ENCODE peak calls at places on chromosomes 3 and 15, in four cellular contexts. One of them, this sample, is unnamed.
A peak's percentile ranks its signal among the peaks of the same experiment; 100 is the strongest.

GRCh38 chr3:137647179-137647578 is 116.9 kb upstream of the SOX14 start:
- DNase-seq in heart left ventricle: no peak
- DNase-seq in Peyer's patch: no peak
- DNase-seq in uterus: no peak
- DNase-seq in this sample: no peak

GRCh38 chr15:77026501-77027110 is 31.7 kb downstream of the PSTPIP1 start:
- DNase-seq in uterus: peak; percentile 6
- DNase-seq in heart left ventricle: peak; percentile 19
- DNase-seq in Peyer's patch: no peak
- DNase-seq in this sample: no peak

GRCh38 chr3:108319428-108320053 is 23.2 kb downstream of the HHLA2 start:
- DNase-seq in uterus: no peak
- DNase-seq in Peyer's patch: no peak
- DNase-seq in heart left ventricle: no peak
- DNase-seq in this sample: no peak

GRCh38 chr15:27955087-27955486 is 144.0 kb downstream of the OCA2 start:
- DNase-seq in heart left ventricle: no peak
- DNase-seq in Peyer's patch: no peak
- DNase-seq in uterus: no peak
- DNase-seq in this sample: no peak

GRCh38 chr3:130934442-130935089 is 40.7 kb downstream of the ATP2C1 start:
- DNase-seq in uterus: no peak
- DNase-seq in Peyer's patch: no peak
- DNase-seq in heart left ventricle: no peak
- DNase-seq in this sample: no peak

GRCh38 chr15:43317566-43318184 is 12.7 kb downstream of the LCMT2 start:
- DNase-seq in heart left ventricle: no peak
- DNase-seq in Peyer's patch: no peak
- DNase-seq in uterus: no peak
- DNase-seq in this sample: no peak

GRCh38 chr3:188978772-188979171 is 193.0 kb upstream of the TPRG1 start:
- DNase-seq in uterus: peak; percentile 83
- DNase-seq in Peyer's patch: no peak
- DNase-seq in heart left ventricle: peak; percentile 45
- DNase-seq in this sample: no peak

GRCh38 chr15:52980446-52980845 is 190.3 kb upstream of the ONECUT1 start:
- DNase-seq in uterus: no peak
- DNase-seq in heart left ventricle: no peak
- DNase-seq in Peyer's patch: no peak
- DNase-seq in this sample: no peak

GRCh38 chr3:72482589-72483249 is 365.5 kb downstream of the SHQ1 start:
- DNase-seq in heart left ventricle: peak; percentile 69
- DNase-seq in uterus: peak; percentile 90
- DNase-seq in Peyer's patch: peak; percentile 32
- DNase-seq in this sample: peak; percentile 59

GRCh38 chr3:13403213-13403817 is 16.8 kb downstream of the NUP210 start:
- DNase-seq in heart left ventricle: no peak
- DNase-seq in Peyer's patch: no peak
- DNase-seq in uterus: no peak
- DNase-seq in this sample: no peak

GRCh38 chr15:60208708-60209107 is 189.1 kb downstream of the ANXA2 start:
- DNase-seq in Peyer's patch: no peak
- DNase-seq in heart left ventricle: no peak
- DNase-seq in uterus: no peak
- DNase-seq in this sample: no peak

GRCh38 chr3:157081681-157082210 is 78.2 kb downstream of the CCNL1 start:
- DNase-seq in uterus: peak; percentile 90
- DNase-seq in heart left ventricle: peak; percentile 93
- DNase-seq in Peyer's patch: peak; percentile 92
- DNase-seq in this sample: peak; percentile 76

GRCh38 chr3:48297111-48297810 is 36.2 kb downstream of the SPINK8 start:
- DNase-seq in Peyer's patch: no peak
- DNase-seq in heart left ventricle: no peak
- DNase-seq in uterus: no peak
- DNase-seq in this sample: no peak

GRCh38 chr3:159818399-159818798 is 170.2 kb upstream of the IL12A start:
- DNase-seq in uterus: no peak
- DNase-seq in heart left ventricle: peak; percentile 81
- DNase-seq in Peyer's patch: no peak
- DNase-seq in this sample: no peak

DNA sequence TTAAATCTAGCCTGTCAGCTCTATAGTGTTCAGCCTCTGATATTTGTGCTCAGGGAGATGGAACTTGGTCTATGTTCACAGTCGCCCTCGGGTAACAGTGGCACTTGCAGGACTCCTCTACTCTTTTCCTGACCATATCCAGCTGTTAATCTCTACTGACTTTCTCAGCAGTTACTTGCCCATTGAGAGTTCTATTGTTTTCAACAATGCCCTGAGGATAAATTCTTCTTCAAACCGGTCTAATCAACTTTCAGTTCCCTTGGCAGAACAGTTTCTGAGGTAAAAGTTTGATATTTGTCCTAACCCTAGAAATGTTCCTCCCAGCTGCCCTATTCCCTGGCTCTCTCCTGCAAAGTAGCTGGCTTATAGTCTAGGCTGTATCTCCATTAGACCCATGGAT is 15.3 kb upstream of the PLAAT1 start:
- DNase-seq in uterus: no peak
- DNase-seq in Peyer's patch: no peak
- DNase-seq in heart left ventricle: no peak
- DNase-seq in this sample: no peak
- H3K4me3 ChIP-seq in uterus: no peak overlapping the region
- H3K4me3 ChIP-seq in Peyer's patch: no peak overlapping the region
- H3K4me3 ChIP-seq in heart left ventricle: no peak overlapping the region
- H3K4me3 ChIP-seq in this sample: no peak overlapping the region

GRCh38 chr15:63494406-63494805 is 10.0 kb upstream of the USP3 start:
- DNase-seq in heart left ventricle: no peak
- DNase-seq in Peyer's patch: no peak
- DNase-seq in uterus: no peak
- DNase-seq in this sample: no peak

GRCh38 chr15:63495780-63496179 is 8.6 kb upstream of the USP3 start:
- DNase-seq in Peyer's patch: no peak
- DNase-seq in heart left ventricle: no peak
- DNase-seq in uterus: no peak
- DNase-seq in this sample: no peak

GRCh38 chr15:63497642-63498100 is 6.7 kb upstream of the USP3 start:
- DNase-seq in heart left ventricle: peak; percentile 55
- DNase-seq in Peyer's patch: peak; percentile 92
- DNase-seq in uterus: no peak
- DNase-seq in this sample: peak; percentile 69

GRCh38 chr15:63493451-63493850 is 10.9 kb upstream of the USP3 start:
- DNase-seq in heart left ventricle: no peak
- DNase-seq in Peyer's patch: no peak
- DNase-seq in uterus: no peak
- DNase-seq in this sample: no peak

DNA sequence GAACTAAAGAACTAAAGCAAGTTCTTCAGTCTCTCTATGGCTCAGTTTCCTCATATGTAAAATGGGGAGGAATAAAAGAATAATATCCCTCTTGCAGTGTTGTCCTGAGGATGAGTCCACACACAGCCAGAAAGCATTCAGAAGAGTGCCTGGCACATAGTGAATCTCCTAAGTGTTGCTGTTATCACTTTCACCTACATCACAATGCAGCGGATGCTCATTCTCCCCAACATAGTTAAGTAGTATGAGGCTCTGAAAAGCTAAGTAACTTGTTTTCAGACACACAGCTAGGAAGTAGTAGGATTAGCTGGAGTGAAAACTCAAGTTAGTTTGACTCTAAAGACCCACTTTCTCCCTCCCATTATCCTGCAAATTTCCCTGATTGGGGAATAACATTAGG is 9.1 kb upstream of the USP3 start:
- DNase-seq in uterus: no peak
- DNase-seq in heart left ventricle: no peak
- DNase-seq in Peyer's patch: no peak
- DNase-seq in this sample: no peak
- H3K27ac ChIP-seq in uterus: no peak overlapping the region
- H3K27ac ChIP-seq in heart left ventricle: no peak overlapping the region
- H3K27ac ChIP-seq in Peyer's patch: no peak overlapping the region
- H3K27ac ChIP-seq in this sample: no peak overlapping the region

GRCh38 chr15:96352594-96353377 is 22.3 kb downstream of the NR2F2 start:
- DNase-seq in uterus: no peak
- DNase-seq in heart left ventricle: no peak
- DNase-seq in Peyer's patch: no peak
- DNase-seq in this sample: no peak
- H3K27me3 ChIP-seq in uterus: no peaks in the 10 kb centered on the region
- H3K27me3 ChIP-seq in heart left ventricle: peaks cover 92% of the 10 kb centered on the region
- H3K27me3 ChIP-seq in Peyer's patch: no peaks in the 10 kb centered on the region
- H3K27me3 ChIP-seq in this sample: peaks cover 69% of the 10 kb centered on the region

GRCh38 chr15:93366387-93367100 is 277.5 kb upstream of the RGMA start:
- DNase-seq in Peyer's patch: no peak
- DNase-seq in uterus: no peak
- DNase-seq in heart left ventricle: no peak
- DNase-seq in this sample: no peak
- H3K4me3 ChIP-seq in Peyer's patch: no peak overlapping the region
- H3K4me3 ChIP-seq in uterus: no peak overlapping the region
- H3K4me3 ChIP-seq in heart left ventricle: no peak overlapping the region
- H3K4me3 ChIP-seq in this sample: no peak overlapping the region

GRCh38 chr3:18424862-18425640 is at the start of gene SATB1:
- DNase-seq in uterus: peak; percentile 86
- DNase-seq in Peyer's patch: peak; percentile 75
- DNase-seq in heart left ventricle: peak; percentile 88
- DNase-seq in this sample: peak; percentile 56

GRCh38 chr3:18425641-18426403 is 683 bp upstream of the SATB1 start:
- DNase-seq in uterus: peak; percentile 18
- DNase-seq in Peyer's patch: peak; percentile 65
- DNase-seq in heart left ventricle: peak; percentile 53
- DNase-seq in this sample: peak; percentile 75

GRCh38 chr3:18424213-18424861 is 802 bp downstream of the SATB1 start:
- DNase-seq in Peyer's patch: peak; percentile 23
- DNase-seq in uterus: peak; percentile 18
- DNase-seq in heart left ventricle: peak; percentile 24
- DNase-seq in this sample: peak; percentile 45

GRCh38 chr3:18428036-18428435 is 2.9 kb upstream of the SATB1 start:
- DNase-seq in uterus: no peak
- DNase-seq in heart left ventricle: no peak
- DNase-seq in Peyer's patch: no peak
- DNase-seq in this sample: no peak

DNA sequence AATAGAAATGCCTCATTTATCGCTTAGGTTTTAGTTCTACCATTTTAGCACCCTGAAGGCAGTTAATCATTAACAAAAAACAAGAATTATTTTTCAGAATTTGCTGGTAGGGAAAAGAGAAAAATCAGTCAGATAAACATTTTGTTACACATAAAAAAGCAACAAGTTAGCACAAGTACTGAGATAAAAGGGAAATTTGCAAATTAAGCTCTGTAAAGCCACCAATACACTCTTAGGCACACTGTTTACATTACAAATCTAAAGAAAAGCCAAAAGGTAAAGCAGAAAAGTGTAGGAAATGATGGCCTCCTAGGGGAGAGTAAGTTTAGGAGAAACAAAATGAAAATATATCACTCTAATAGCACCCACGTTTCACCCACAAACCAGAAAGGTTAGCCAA is 1.5 kb upstream of the SATB1 start:
- DNase-seq in Peyer's patch: no peak
- DNase-seq in uterus: no peak
- DNase-seq in heart left ventricle: no peak
- DNase-seq in this sample: no peak
- H3K27ac ChIP-seq in Peyer's patch: no peak overlapping the region
- H3K27ac ChIP-seq in uterus: no peak overlapping the region
- H3K27ac ChIP-seq in heart left ventricle: no peak overlapping the region
- H3K27ac ChIP-seq in this sample: no peak overlapping the region

GRCh38 chr3:128994581-128995161 is 795 bp upstream of the CFAP92 start:
- DNase-seq in Peyer's patch: no peak
- DNase-seq in heart left ventricle: no peak
- DNase-seq in uterus: no peak
- DNase-seq in this sample: no peak
- H3K27me3 ChIP-seq in Peyer's patch: no peaks in the 10 kb centered on the region
- H3K27me3 ChIP-seq in heart left ventricle: peaks cover under 1% of the 10 kb centered on the region
- H3K27me3 ChIP-seq in uterus: no peaks in the 10 kb centered on the region
- H3K27me3 ChIP-seq in this sample: no peaks in the 10 kb centered on the region

GRCh38 chr3:114115151-114115550 is 58.6 kb downstream of the QTRT2 start:
- DNase-seq in uterus: no peak
- DNase-seq in Peyer's patch: no peak
- DNase-seq in heart left ventricle: no peak
- DNase-seq in this sample: no peak

GRCh38 chr3:114112696-114113095 is 56.2 kb downstream of the QTRT2 start:
- DNase-seq in Peyer's patch: no peak
- DNase-seq in heart left ventricle: no peak
- DNase-seq in uterus: no peak
- DNase-seq in this sample: no peak

GRCh38 chr3:114111060-114111790 is 54.7 kb downstream of the QTRT2 start:
- DNase-seq in heart left ventricle: no peak
- DNase-seq in Peyer's patch: no peak
- DNase-seq in uterus: no peak
- DNase-seq in this sample: no peak

GRCh38 chr3:114108137-114108536 is 51.6 kb downstream of the QTRT2 start:
- DNase-seq in Peyer's patch: no peak
- DNase-seq in uterus: no peak
- DNase-seq in heart left ventricle: no peak
- DNase-seq in this sample: no peak

GRCh38 chr3:114110439-114110838 is 53.9 kb downstream of the QTRT2 start:
- DNase-seq in uterus: no peak
- DNase-seq in Peyer's patch: no peak
- DNase-seq in heart left ventricle: no peak
- DNase-seq in this sample: no peak
- H3K4me3 ChIP-seq in uterus: no peak overlapping the region
- H3K4me3 ChIP-seq in Peyer's patch: no peak overlapping the region
- H3K4me3 ChIP-seq in heart left ventricle: no peak overlapping the region
- H3K4me3 ChIP-seq in this sample: no peak overlapping the region

DNA sequence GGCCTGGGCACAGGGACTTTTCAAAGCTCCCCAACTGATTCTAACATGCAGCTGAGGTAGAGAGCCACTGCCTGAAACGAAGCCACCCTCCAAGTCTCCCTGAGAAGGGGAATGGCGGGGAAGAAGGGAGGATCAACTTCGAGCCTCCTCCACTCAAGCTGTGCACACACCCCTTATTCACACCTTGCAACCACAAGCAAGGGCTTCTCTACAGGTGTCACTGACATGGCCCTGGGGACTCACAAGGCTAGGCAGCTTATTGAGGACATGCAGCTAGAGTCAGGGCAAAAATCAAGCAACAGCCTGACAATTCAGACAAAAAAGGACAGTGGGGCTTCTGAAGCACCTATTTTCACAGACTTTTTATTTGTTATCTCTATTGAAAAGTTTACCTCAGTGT is 85.2 kb downstream of the SNRK start:
- DNase-seq in Peyer's patch: no peak
- DNase-seq in heart left ventricle: no peak
- DNase-seq in uterus: no peak
- DNase-seq in this sample: no peak
- H3K27ac ChIP-seq in Peyer's patch: no peak overlapping the region
- H3K27ac ChIP-seq in heart left ventricle: no peak overlapping the region
- H3K27ac ChIP-seq in uterus: no peak overlapping the region
- H3K27ac ChIP-seq in this sample: no peak overlapping the region

GRCh38 chr3:169146866-169147245 is 516.7 kb downstream of the MECOM start:
- DNase-seq in Peyer's patch: no peak
- DNase-seq in uterus: no peak
- DNase-seq in heart left ventricle: peak; percentile 24
- DNase-seq in this sample: no peak
- H3K27me3 ChIP-seq in Peyer's patch: no peaks in the 10 kb centered on the region
- H3K27me3 ChIP-seq in uterus: peaks cover 61% of the 10 kb centered on the region
- H3K27me3 ChIP-seq in heart left ventricle: peaks cover 51% of the 10 kb centered on the region
- H3K27me3 ChIP-seq in this sample: peaks cover 22% of the 10 kb centered on the region

GRCh38 chr3:59857589-59858346 is 807.9 kb upstream of the CFAP20DC start:
- DNase-seq in heart left ventricle: peak; percentile 86
- DNase-seq in Peyer's patch: peak; percentile 62
- DNase-seq in uterus: peak; percentile 79
- DNase-seq in this sample: peak; percentile 60
- H3K4me3 ChIP-seq in heart left ventricle: peak overlapping the region; percentile 27
- H3K4me3 ChIP-seq in Peyer's patch: no peak overlapping the region
- H3K4me3 ChIP-seq in uterus: no peak overlapping the region
- H3K4me3 ChIP-seq in this sample: no peak overlapping the region